ENCODE peak calls at places on chromosomes 6 and 20, in five cellular contexts. N is stimulated activated naive CD8-positive, alpha-beta T cell treated with anti-CD3 and anti-CD28 coated beads, Interleukin-15, Interleukin-2, amounts not matched to agents 100 U/mL and 50 U/mL, for 24 hours; Y is activated CD4-positive, CD25-positive, alpha-beta regulatory T cell; I is stimulated activated CD8-positive, alpha-beta memory T cell treated with anti-CD3 and anti-CD28 coated beads, Interleukin-2, amount 100 ng/mL, for 1 hour; R is cardiac muscle cell. X is an unnamed sample.

GRCh38 chr6:124372076-124372475 is 568.4 kb downstream of the NKAIN2 start:
- DNase-seq in N (no peak), Y (no peak), I (no peak), R (no peak), X (no peak)

GRCh38 chr6:170405311-170405975 is 98.9 kb downstream of the FAM120B start:
- DNase-seq in N (no peak), Y (no peak), I (no peak), R (no peak), X (no peak)

GRCh38 chr20:34922654-34923381 is 32.8 kb downstream of the GSS start:
- DNase-seq in N (no peak), Y (no peak), I (no peak), R (no peak), X (no peak)

GRCh38 chr20:23393999-23394775 is 27.1 kb downstream of the NAPB start:
- DNase-seq in N (no peak), Y (no peak), I (no peak), R (no peak), X (no peak)

GRCh38 chr6:10316327-10316726 is 98.5 kb downstream of the TFAP2A start:
- DNase-seq in N (no peak), Y (no peak), I (no peak), R (no peak), X (no peak)

GRCh38 chr6:14274552-14275492 is 157.2 kb downstream of the CD83 start:
- DNase-seq in N (no peak), Y (no peak), I (no peak), R (no peak), X (no peak)

GRCh38 chr20:742156-742555 is 26.1 kb downstream of the SLC52A3 start:
- DNase-seq in N (no peak), Y (no peak), I (no peak), R (no peak), X (no peak)

GRCh38 chr6:170074907-170075306 is 216.0 kb downstream of the DLL1 start:
- DNase-seq in N (no peak), Y (no peak), I (no peak), R (no peak), X (no peak)

GRCh38 chr20:14790771-14791517 is 453.5 kb upstream of the FLRT3 start:
- DNase-seq in N (no peak), Y (no peak), I (no peak), R (no peak), X (no peak)

GRCh38 chr6:26020291-26020982 is 57.8 kb downstream of the TRIM38 start:
- DNase-seq in N (peak), Y (peak), I (peak), R (peak), X (peak)

GRCh38 chr6:90197854-90198496 is 98.7 kb downstream of the BACH2 start:
- DNase-seq in N (no peak), Y (no peak), I (no peak), R (no peak), X (no peak)

GRCh38 chr20:40317156-40317790 is 371.8 kb downstream of the MAFB start:
- DNase-seq in N (no peak), Y (no peak), I (no peak), R (no peak), X (no peak)

GRCh38 chr6:4948781-4949450 is 54.9 kb downstream of the RPP40 start:
- DNase-seq in N (no peak), Y (no peak), I (no peak), R (peak), X (no peak)

X was measured in NCI-H187.